ENCODE peak calls at places on chromosomes 11 and 22, in nine cellular contexts. Y, X, T, C, W, A, V, L and J are unnamed samples.

GRCh38 chr22:48485144-48486135 is 1342.2 kb downstream of the BRD1 start:
- DNase-seq in Y (no peak), X (no peak), T (no peak), C (peak; percentile 1), W (no peak), A (no peak), V (no peak), L (no peak), J (peak; percentile 59)

GRCh38 chr11:615453-616319 is at the start of gene IRF7:
- DNase-seq in Y (peak; percentile 93), X (peak; percentile 76), T (peak; percentile 93), C (peak; percentile 92), W (peak; percentile 94), A (peak; percentile 80), V (peak; percentile 65), L (peak; percentile 96), J (peak; percentile 95)

GRCh38 chr11:134289789-134290188 is 13.6 kb downstream of the GLB1L3 start:
- DNase-seq in Y (no peak), X (no peak), T (no peak), C (no peak), W (no peak), A (no peak), V (no peak), L (no peak), J (no peak)

GRCh38 chr22:28741200-28741757 is 341 bp downstream of the CHEK2 start:
- DNase-seq in Y (no peak), X (no peak), T (no peak), C (no peak), W (no peak), A (no peak), V (no peak), L (no peak), J (no peak)

GRCh38 chr11:46948378-46949131 is 12.0 kb downstream of the CSTPP1 start:
- DNase-seq in Y (peak; percentile 79), X (no peak), T (peak; percentile 87), C (no peak), W (no peak), A (peak; percentile 91), V (no peak), L (no peak), J (no peak)

GRCh38 chr11:64799925-64800632 is 2.9 kb downstream of the MAP4K2 start:
- DNase-seq in Y (no peak), X (no peak), T (no peak), C (no peak), W (no peak), A (no peak), V (peak; percentile 62), L (no peak), J (peak; percentile 58)

GRCh38 chr22:29216873-29217666 is 11.4 kb downstream of the EMID1 start:
- DNase-seq in Y (peak; percentile 52), X (no peak), T (peak; percentile 61), C (peak; percentile 16), W (no peak), A (peak; percentile 78), V (no peak), L (peak; percentile 15), J (no peak)

GRCh38 chr11:60930394-60930793 is 6.1 kb downstream of the TMEM132A start:
- DNase-seq in Y (no peak), X (no peak), T (no peak), C (no peak), W (no peak), A (no peak), V (no peak), L (no peak), J (no peak)

GRCh38 chr11:28384418-28384817 is 276.2 kb downstream of the METTL15 start:
- DNase-seq in Y (peak; percentile 97), X (no peak), T (peak; percentile 94), C (no peak), W (no peak), A (peak; percentile 99), V (no peak), L (no peak), J (no peak)

GRCh38 chr11:116696381-116696941 is 76.3 kb downstream of the BUD13 start:
- DNase-seq in Y (no peak), X (no peak), T (peak; percentile 9), C (no peak), W (no peak), A (no peak), V (peak; percentile 38), L (no peak), J (peak; percentile 32)

GRCh38 chr11:34316347-34317037 is 41.3 kb downstream of the ABTB2 start:
- DNase-seq in Y (peak; percentile 57), X (no peak), T (peak; percentile 14), C (no peak), W (no peak), A (peak; percentile 28), V (no peak), L (no peak), J (no peak)

GRCh38 chr11:64762277-64762915 is 2.6 kb upstream of the PYGM start:
- DNase-seq in Y (no peak), X (no peak), T (no peak), C (no peak), W (no peak), A (no peak), V (no peak), L (peak; percentile 26), J (peak; percentile 55)

GRCh38 chr11:58772719-58773285 is 41.1 kb upstream of the GLYAT start:
- DNase-seq in Y (no peak), X (no peak), T (no peak), C (no peak), W (no peak), A (no peak), V (no peak), L (no peak), J (no peak)

GRCh38 chr22:45008853-45009751 is 703 bp downstream of the PHF21B start:
- DNase-seq in Y (peak; percentile 16), X (no peak), T (peak; percentile 18), C (no peak), W (no peak), A (no peak), V (no peak), L (no peak), J (no peak)

GRCh38 chr11:43644626-43645299 is 35.8 kb upstream of the HSD17B12 start:
- DNase-seq in Y (peak; percentile 29), X (no peak), T (peak; percentile 27), C (no peak), W (no peak), A (peak; percentile 3), V (no peak), L (no peak), J (no peak)

GRCh38 chr22:43827926-43828710 is 16.0 kb upstream of the EFCAB6 start:
- DNase-seq in Y (no peak), X (no peak), T (no peak), C (no peak), W (no peak), A (no peak), V (no peak), L (peak; percentile 5), J (no peak)